ENCODE peak calls at places on chromosomes 1 and 21, in ten cellular contexts. One of them, this sample, is unnamed. For H3K9me3, the result is how much of the 10 kb centered on the place peaks cover.

GRCh38 chr1:32100359-32100758 is 7.5 kb upstream of the KPNA6 start:
- DNase-seq in HCT116: no peak
- DNase-seq in GM12878: no peak
- DNase-seq in breast epithelium: no peak
- DNase-seq in K562: no peak
- DNase-seq in body of pancreas: no peak
- DNase-seq in stomach: no peak
- DNase-seq in ovary: no peak
- DNase-seq in Peyer's patch: no peak
- DNase-seq in IMR-90: no peak
- DNase-seq in this sample: no peak

GRCh38 chr1:189619682-189620332 is 857.9 kb downstream of the BRINP3 start:
- DNase-seq in HCT116: peak
- DNase-seq in GM12878: no peak
- DNase-seq in breast epithelium: no peak
- DNase-seq in K562: no peak
- DNase-seq in body of pancreas: no peak
- DNase-seq in stomach: no peak
- DNase-seq in ovary: no peak
- DNase-seq in Peyer's patch: no peak
- DNase-seq in IMR-90: peak
- DNase-seq in this sample: no peak

GRCh38 chr1:160114085-160114484 is 1.5 kb upstream of the ATP1A2 start:
- DNase-seq in HCT116: no peak
- DNase-seq in GM12878: no peak
- DNase-seq in breast epithelium: no peak
- DNase-seq in K562: no peak
- DNase-seq in body of pancreas: no peak
- DNase-seq in stomach: no peak
- DNase-seq in ovary: no peak
- DNase-seq in Peyer's patch: no peak
- DNase-seq in IMR-90: no peak
- DNase-seq in this sample: no peak

GRCh38 chr1:202274611-202275010 is 67.1 kb downstream of the UBE2T start:
- DNase-seq in HCT116: peak
- DNase-seq in GM12878: no peak
- DNase-seq in breast epithelium: no peak
- DNase-seq in K562: peak
- DNase-seq in body of pancreas: no peak
- DNase-seq in stomach: peak
- DNase-seq in ovary: no peak
- DNase-seq in Peyer's patch: no peak
- DNase-seq in IMR-90: peak
- DNase-seq in this sample: peak

GRCh38 chr1:160204526-160205241 is 500 bp upstream of the PEA15 start:
- DNase-seq in HCT116: no peak
- DNase-seq in GM12878: peak
- DNase-seq in breast epithelium: no peak
- DNase-seq in K562: no peak
- DNase-seq in body of pancreas: no peak
- DNase-seq in stomach: no peak
- DNase-seq in ovary: no peak
- DNase-seq in Peyer's patch: no peak
- DNase-seq in IMR-90: no peak
- DNase-seq in this sample: peak

GRCh38 chr1:56461158-56462127 is 117.9 kb downstream of the PLPP3 start:
- DNase-seq in HCT116: no peak
- DNase-seq in GM12878: no peak
- DNase-seq in breast epithelium: no peak
- DNase-seq in K562: peak
- DNase-seq in body of pancreas: no peak
- DNase-seq in stomach: no peak
- DNase-seq in ovary: no peak
- DNase-seq in Peyer's patch: no peak
- DNase-seq in IMR-90: no peak
- DNase-seq in this sample: no peak

GRCh38 chr1:107477233-107477632 is 336.4 kb downstream of the NTNG1 start:
- DNase-seq in HCT116: no peak
- DNase-seq in GM12878: no peak
- DNase-seq in breast epithelium: no peak
- DNase-seq in K562: peak
- DNase-seq in body of pancreas: no peak
- DNase-seq in stomach: no peak
- DNase-seq in ovary: no peak
- DNase-seq in Peyer's patch: no peak
- DNase-seq in IMR-90: no peak
- DNase-seq in this sample: no peak

GRCh38 chr1:243890576-243890975 is 40.5 kb upstream of the AKT3 start:
- DNase-seq in HCT116: no peak
- DNase-seq in GM12878: no peak
- DNase-seq in breast epithelium: no peak
- DNase-seq in K562: no peak
- DNase-seq in body of pancreas: no peak
- DNase-seq in stomach: no peak
- DNase-seq in ovary: no peak
- DNase-seq in Peyer's patch: no peak
- DNase-seq in IMR-90: peak
- DNase-seq in this sample: no peak

GRCh38 chr1:236338096-236338495 is 56.0 kb upstream of the EDARADD start:
- DNase-seq in HCT116: no peak
- DNase-seq in GM12878: no peak
- DNase-seq in breast epithelium: no peak
- DNase-seq in K562: no peak
- DNase-seq in body of pancreas: no peak
- DNase-seq in stomach: no peak
- DNase-seq in ovary: no peak
- DNase-seq in Peyer's patch: no peak
- DNase-seq in IMR-90: peak
- DNase-seq in this sample: no peak

GRCh38 chr1:66292341-66292740 is 241.6 kb upstream of the SGIP1 start:
- DNase-seq in HCT116: no peak
- DNase-seq in GM12878: no peak
- DNase-seq in breast epithelium: no peak
- DNase-seq in K562: no peak
- DNase-seq in body of pancreas: no peak
- DNase-seq in stomach: no peak
- DNase-seq in ovary: no peak
- DNase-seq in Peyer's patch: no peak
- DNase-seq in IMR-90: no peak
- DNase-seq in this sample: no peak

GRCh38 chr1:218402771-218403110 is 57.6 kb downstream of the TGFB2 start:
- DNase-seq in HCT116: no peak
- DNase-seq in GM12878: no peak
- DNase-seq in breast epithelium: no peak
- DNase-seq in K562: no peak
- DNase-seq in body of pancreas: no peak
- DNase-seq in stomach: no peak
- DNase-seq in ovary: no peak
- DNase-seq in Peyer's patch: no peak
- DNase-seq in IMR-90: no peak
- DNase-seq in this sample: no peak

GRCh38 chr1:1360511-1361169 is 2.3 kb upstream of the MXRA8 start:
- DNase-seq in HCT116: peak
- DNase-seq in GM12878: no peak
- DNase-seq in breast epithelium: peak
- DNase-seq in K562: no peak
- DNase-seq in body of pancreas: peak
- DNase-seq in stomach: no peak
- DNase-seq in ovary: peak
- DNase-seq in Peyer's patch: no peak
- DNase-seq in IMR-90: peak
- DNase-seq in this sample: peak

GRCh38 chr21:42218836-42219605 is at the start of gene ABCG1:
- DNase-seq in HCT116: no peak
- DNase-seq in GM12878: no peak
- DNase-seq in breast epithelium: no peak
- DNase-seq in K562: peak
- DNase-seq in body of pancreas: peak
- DNase-seq in stomach: peak
- DNase-seq in ovary: peak
- DNase-seq in Peyer's patch: peak
- DNase-seq in IMR-90: peak
- DNase-seq in this sample: peak

GRCh38 chr1:54989473-54989872 is 9.0 kb downstream of the TMEM61 start:
- DNase-seq in HCT116: no peak
- DNase-seq in GM12878: no peak
- DNase-seq in breast epithelium: no peak
- DNase-seq in K562: no peak
- DNase-seq in body of pancreas: peak
- DNase-seq in stomach: peak
- DNase-seq in ovary: no peak
- DNase-seq in Peyer's patch: peak
- DNase-seq in IMR-90: no peak
- DNase-seq in this sample: peak

GRCh38 chr1:114112775-114113174 is 40.9 kb downstream of the SYT6 start:
- DNase-seq in HCT116: no peak
- DNase-seq in GM12878: no peak
- DNase-seq in breast epithelium: no peak
- DNase-seq in K562: no peak
- DNase-seq in body of pancreas: no peak
- DNase-seq in stomach: no peak
- DNase-seq in ovary: no peak
- DNase-seq in Peyer's patch: no peak
- DNase-seq in IMR-90: no peak
- DNase-seq in this sample: no peak

GRCh38 chr1:156659994-156660751 is 17.0 kb downstream of the NES start:
- DNase-seq in HCT116: peak
- DNase-seq in GM12878: peak
- DNase-seq in breast epithelium: peak
- DNase-seq in K562: peak
- DNase-seq in body of pancreas: peak
- DNase-seq in stomach: peak
- DNase-seq in ovary: peak
- DNase-seq in Peyer's patch: peak
- DNase-seq in IMR-90: peak
- DNase-seq in this sample: peak
- TF ChIP-seq POLR2A in HCT116: peak
- TF ChIP-seq POLR2A in GM12878: peak
- TF ChIP-seq POLR2A in breast epithelium: no peak
- TF ChIP-seq POLR2A in K562: peak
- TF ChIP-seq POLR2A in body of pancreas: no peak
- TF ChIP-seq POLR2A in stomach: no peak
- TF ChIP-seq POLR2A in ovary: peak
- TF ChIP-seq POLR2A in Peyer's patch: no peak
- TF ChIP-seq POLR2A in IMR-90: no peak
- TF ChIP-seq POLR2A in this sample: peak

DNA sequence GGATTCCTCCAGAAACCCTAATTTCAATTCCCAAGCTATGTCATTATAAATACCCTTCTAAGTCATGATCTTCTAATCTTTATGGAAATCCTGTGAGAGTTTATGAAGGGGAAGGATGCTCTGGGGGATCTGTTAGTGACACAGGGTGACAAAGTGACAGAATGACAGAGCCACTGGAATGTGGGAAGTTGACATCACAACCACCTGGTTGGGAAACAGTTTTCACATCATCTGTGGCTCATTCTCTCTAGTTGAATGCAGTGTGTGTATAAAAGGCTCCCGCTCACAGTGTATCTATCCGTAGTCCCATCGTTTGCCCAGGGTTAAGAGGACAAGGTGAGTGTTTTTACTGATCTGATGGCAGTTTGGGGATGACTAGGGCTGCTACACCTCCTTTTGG is at the start of gene LCE7A:
- DNase-seq in HCT116: no peak
- DNase-seq in GM12878: no peak
- DNase-seq in breast epithelium: no peak
- DNase-seq in K562: no peak
- DNase-seq in body of pancreas: no peak
- DNase-seq in stomach: no peak
- DNase-seq in ovary: no peak
- DNase-seq in Peyer's patch: no peak
- DNase-seq in IMR-90: no peak
- DNase-seq in this sample: no peak
- H3K9me3 ChIP-seq in HCT116: under half
- H3K9me3 ChIP-seq in GM12878: under half
- H3K9me3 ChIP-seq in breast epithelium: under half
- H3K9me3 ChIP-seq in K562: under half
- H3K9me3 ChIP-seq in body of pancreas: under half
- H3K9me3 ChIP-seq in stomach: under half
- H3K9me3 ChIP-seq in ovary: under half
- H3K9me3 ChIP-seq in Peyer's patch: under half
- H3K9me3 ChIP-seq in IMR-90: under half
- H3K9me3 ChIP-seq in this sample: under half

DNA sequence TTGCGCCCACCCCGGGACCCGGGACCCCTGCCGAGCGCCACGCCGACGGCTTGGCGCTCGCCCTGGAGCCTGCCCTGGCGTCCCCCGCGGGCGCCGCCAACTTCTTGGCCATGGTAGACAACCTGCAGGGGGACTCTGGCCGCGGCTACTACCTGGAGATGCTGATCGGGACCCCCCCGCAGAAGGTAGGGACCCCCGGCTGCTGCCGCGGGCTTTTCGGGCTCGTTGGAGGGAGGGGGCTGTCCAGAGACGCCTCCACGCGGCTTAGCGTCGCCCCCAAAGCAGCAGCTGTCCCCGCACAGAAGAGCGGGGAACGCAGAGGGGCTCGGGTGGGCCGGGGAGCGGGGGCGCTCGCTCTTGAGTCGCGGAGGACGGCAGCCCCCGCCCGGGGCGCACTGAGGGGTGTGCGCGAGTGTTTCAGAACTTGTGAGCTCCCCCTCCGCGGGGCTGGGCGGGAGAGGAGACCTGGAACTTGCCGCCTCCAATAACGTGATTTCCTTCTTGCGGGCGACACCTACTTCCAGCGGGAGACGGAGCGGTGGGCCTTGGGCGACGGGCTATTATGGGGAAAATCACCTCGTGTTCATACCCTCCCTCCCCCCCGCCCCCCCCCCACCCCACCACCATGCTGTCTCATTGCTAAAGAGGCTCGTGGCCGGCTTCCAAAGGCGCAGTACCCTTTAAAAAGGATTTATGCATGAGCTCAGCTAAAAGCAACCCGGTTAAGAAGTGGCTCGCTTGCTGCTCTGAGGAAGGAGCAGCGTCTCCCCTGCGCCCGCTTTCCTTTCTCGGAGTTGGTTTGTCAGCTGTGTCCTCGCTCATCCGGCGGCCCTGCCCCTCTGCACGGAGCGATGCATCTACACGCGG is 664 bp downstream of the BACE2 start:
- DNase-seq in HCT116: no peak
- DNase-seq in GM12878: no peak
- DNase-seq in breast epithelium: peak
- DNase-seq in K562: no peak
- DNase-seq in body of pancreas: peak
- DNase-seq in stomach: peak
- DNase-seq in ovary: peak
- DNase-seq in Peyer's patch: peak
- DNase-seq in IMR-90: peak
- DNase-seq in this sample: peak
- TF ChIP-seq POLR2A in HCT116: no peak
- TF ChIP-seq POLR2A in GM12878: no peak
- TF ChIP-seq POLR2A in breast epithelium: no peak
- TF ChIP-seq POLR2A in K562: no peak
- TF ChIP-seq POLR2A in body of pancreas: no peak
- TF ChIP-seq POLR2A in stomach: no peak
- TF ChIP-seq POLR2A in ovary: no peak
- TF ChIP-seq POLR2A in Peyer's patch: no peak
- TF ChIP-seq POLR2A in IMR-90: no peak
- TF ChIP-seq POLR2A in this sample: no peak

DNA sequence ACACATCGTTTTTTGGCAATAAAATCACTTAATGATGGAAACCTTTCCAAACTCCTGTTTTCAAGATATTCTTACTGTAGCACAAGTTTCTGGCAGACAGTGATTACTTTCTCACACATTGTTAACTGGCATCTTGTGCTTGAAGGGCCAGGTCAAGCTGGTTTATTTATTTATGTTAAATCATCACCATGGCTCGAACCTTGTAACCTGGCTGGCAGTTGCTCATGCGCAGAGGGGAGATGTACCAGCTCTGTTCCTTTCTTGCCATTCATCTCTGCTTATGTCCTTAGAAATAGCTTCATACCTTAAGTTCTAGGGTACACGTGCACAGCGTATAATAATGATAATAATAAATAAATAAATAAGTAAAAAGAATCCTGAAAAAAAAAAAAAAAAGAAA is 10.3 kb upstream of the RCAN1 start:
- DNase-seq in HCT116: no peak
- DNase-seq in GM12878: no peak
- DNase-seq in breast epithelium: no peak
- DNase-seq in K562: no peak
- DNase-seq in body of pancreas: no peak
- DNase-seq in stomach: no peak
- DNase-seq in ovary: no peak
- DNase-seq in Peyer's patch: no peak
- DNase-seq in IMR-90: no peak
- DNase-seq in this sample: no peak
- H3K9me3 ChIP-seq in HCT116: under half
- H3K9me3 ChIP-seq in GM12878: under half
- H3K9me3 ChIP-seq in breast epithelium: under half
- H3K9me3 ChIP-seq in K562: under half
- H3K9me3 ChIP-seq in body of pancreas: under half
- H3K9me3 ChIP-seq in stomach: under half
- H3K9me3 ChIP-seq in ovary: under half
- H3K9me3 ChIP-seq in Peyer's patch: under half
- H3K9me3 ChIP-seq in IMR-90: under half
- H3K9me3 ChIP-seq in this sample: under half

This sample was measured in transverse colon.